ENCODE peak calls at places on chromosomes 7 and 10, in five cellular contexts. G, I, J, A and C are unnamed samples.

GRCh38 chr7:25846722-25847121 is 305.3 kb upstream of the NFE2L3 start:
- DNase-seq in A (no peak), J (no peak), I (peak), G (peak), C (peak)

GRCh38 chr10:71302874-71303568 is 16.0 kb upstream of the SLC29A3 start:
- DNase-seq in I (peak), G (peak), A (no peak), J (no peak), C (peak)

GRCh38 chr7:95687759-95688343 is 84.5 kb upstream of the DYNC1I1 start:
- DNase-seq in J (no peak), I (no peak), A (no peak), G (peak), C (peak)

GRCh38 chr7:140732436-140732835 is 35.9 kb downstream of the NDUFB2 start:
- DNase-seq in J (no peak), I (no peak), A (no peak), G (no peak), C (no peak)

GRCh38 chr10:86613096-86613495 is 41.3 kb upstream of the OPN4 start:
- DNase-seq in J (no peak), I (no peak), G (no peak), A (no peak), C (no peak)

GRCh38 chr7:5470721-5471311 is 47.2 kb upstream of the TNRC18 start:
- DNase-seq in G (peak), A (no peak), J (no peak), I (no peak), C (peak)

GRCh38 chr7:100778061-100778621 is 44.7 kb downstream of the ZAN start:
- DNase-seq in G (no peak), A (no peak), I (no peak), J (no peak), C (no peak)

GRCh38 chr10:11759347-11759746 is 17.2 kb downstream of the ECHDC3 start:
- DNase-seq in J (no peak), G (no peak), A (no peak), I (no peak), C (no peak)

GRCh38 chr10:13658256-13658655 is 71.5 kb downstream of the PRPF18 start:
- DNase-seq in J (no peak), G (no peak), I (no peak), A (no peak), C (no peak)